ENCODE peak calls at places on chromosome 13, in eight cellular contexts. O, V, B, H, R, D, J and M are unnamed samples.

GRCh38 chr13:39474600-39474999 is 128.4 kb downstream of the LHFPL6 start:
- DNase-seq in O (no peak), V (no peak), B (no peak), H (no peak), R (no peak), D (no peak), J (no peak), M (no peak)

GRCh38 chr13:30373727-30374126 is 48.6 kb upstream of the UBE2L5 start:
- DNase-seq in O (no peak), V (no peak), B (no peak), H (no peak), R (no peak), D (no peak), J (no peak), M (no peak)

GRCh38 chr13:110023729-110024645 is 237.6 kb upstream of the IRS2 start:
- DNase-seq in O (no peak), V (no peak), B (peak; percentile 65), H (no peak), R (no peak), D (no peak), J (no peak), M (peak; percentile 93)

GRCh38 chr13:20332361-20333096 is 100.4 kb upstream of the GJB6 start:
- DNase-seq in O (no peak), V (no peak), B (no peak), H (no peak), R (no peak), D (no peak), J (no peak), M (no peak)

GRCh38 chr13:48437381-48437780 is 24.5 kb upstream of the LPAR6 start:
- DNase-seq in O (no peak), V (no peak), B (peak; percentile 81), H (no peak), R (peak; percentile 42), D (no peak), J (no peak), M (peak; percentile 88)

GRCh38 chr13:19782049-19782726 is 557 bp downstream of the PSPC1 start:
- DNase-seq in O (peak; percentile 49), V (no peak), B (peak; percentile 76), H (no peak), R (peak; percentile 14), D (peak; percentile 83), J (peak; percentile 29), M (peak; percentile 67)

GRCh38 chr13:109150691-109151090 is 521.3 kb downstream of the MYO16 start:
- DNase-seq in O (no peak), V (no peak), B (no peak), H (no peak), R (no peak), D (no peak), J (no peak), M (no peak)

GRCh38 chr13:44934724-44935123 is 54.5 kb downstream of the NUFIP1 start:
- DNase-seq in O (peak; percentile 20), V (no peak), B (no peak), H (no peak), R (peak; percentile 65), D (no peak), J (no peak), M (peak; percentile 82)

GRCh38 chr13:20136781-20137703 is 23.8 kb downstream of the GJA3 start:
- DNase-seq in O (no peak), V (no peak), B (no peak), H (no peak), R (no peak), D (peak; percentile 81), J (no peak), M (peak; percentile 21)

GRCh38 chr13:50357586-50358118 is 342.4 kb downstream of the KCNRG start:
- DNase-seq in O (no peak), V (peak; percentile 52), B (no peak), H (peak; percentile 85), R (peak; percentile 75), D (no peak), J (no peak), M (peak; percentile 69)

GRCh38 chr13:113874579-113875428 is 10.9 kb upstream of the GAS6 start:
- DNase-seq in O (no peak), V (no peak), B (no peak), H (no peak), R (no peak), D (no peak), J (no peak), M (no peak)

GRCh38 chr13:41296879-41297646 is 14.0 kb upstream of the NAA16 start:
- DNase-seq in O (no peak), V (no peak), B (no peak), H (no peak), R (no peak), D (no peak), J (no peak), M (no peak)

GRCh38 chr13:109592776-109593175 is 193.6 kb downstream of the IRS2 start:
- DNase-seq in O (no peak), V (no peak), B (no peak), H (no peak), R (no peak), D (no peak), J (no peak), M (no peak)

GRCh38 chr13:114225610-114226009 is 9.1 kb upstream of the CDC16 start:
- DNase-seq in O (no peak), V (no peak), B (no peak), H (no peak), R (no peak), D (no peak), J (no peak), M (no peak)

GRCh38 chr13:111165189-111165588 is 50.1 kb downstream of the ARHGEF7 start:
- DNase-seq in O (no peak), V (no peak), B (no peak), H (no peak), R (no peak), D (no peak), J (no peak), M (no peak)

GRCh38 chr13:53200498-53201453 is 172.2 kb downstream of the OLFM4 start:
- DNase-seq in O (no peak), V (no peak), B (peak; percentile 64), H (no peak), R (no peak), D (peak; percentile 69), J (no peak), M (peak; percentile 12)

GRCh38 chr13:113786262-113786841 is 27.3 kb downstream of the TMEM255B start:
- DNase-seq in O (no peak), V (no peak), B (no peak), H (no peak), R (no peak), D (peak; percentile 25), J (no peak), M (peak; percentile 29)

GRCh38 chr13:47794963-47795362 is 206.1 kb downstream of the SUCLA2 start:
- DNase-seq in O (peak; percentile 20), V (no peak), B (no peak), H (no peak), R (peak; percentile 2), D (no peak), J (no peak), M (peak; percentile 59)

GRCh38 chr13:73718248-73718647 is 416.0 kb downstream of the KLF12 start:
- DNase-seq in O (no peak), V (no peak), B (no peak), H (no peak), R (no peak), D (no peak), J (no peak), M (no peak)